ENCODE peak calls at places on chromosomes 13 and 19, in seven cellular contexts. D is tibial artery, B is tibial nerve, S is cardiac muscle cell, R is AG09309, T is fibroblast of villous mesenchyme, A is kidney. N is an unnamed sample.

GRCh38 chr19:15381864-15382263 is 2.3 kb upstream of the AKAP8 start:
- DNase-seq in D (no peak), B (no peak), S (no peak), R (no peak), T (no peak), A (no peak), N (no peak)

GRCh38 chr19:5585461-5586299 is 17.9 kb upstream of the TINCR start:
- DNase-seq in D (no peak), B (no peak), S (peak), R (no peak), T (no peak), A (peak), N (no peak)

GRCh38 chr19:43318796-43319314 is 34.6 kb upstream of the CD177 start:
- DNase-seq in D (no peak), B (no peak), S (no peak), R (peak), T (no peak), A (no peak), N (no peak)

GRCh38 chr13:106143392-106143791 is 392.1 kb downstream of the EFNB2 start:
- DNase-seq in D (no peak), B (no peak), S (no peak), R (no peak), T (peak), A (no peak), N (no peak)

GRCh38 chr19:6415592-6416190 is 8.9 kb downstream of the KHSRP start:
- DNase-seq in D (no peak), B (no peak), S (no peak), R (no peak), T (no peak), A (no peak), N (no peak)

GRCh38 chr19:46791944-46792343 is 3.5 kb upstream of the SLC1A5 start:
- DNase-seq in D (no peak), B (no peak), S (no peak), R (no peak), T (peak), A (no peak), N (no peak)

GRCh38 chr13:27455331-27455855 is 5.0 kb upstream of the MTIF3 start:
- DNase-seq in D (no peak), B (no peak), S (no peak), R (no peak), T (peak), A (no peak), N (no peak)

GRCh38 chr13:113051641-113052040 is 54.0 kb upstream of the F7 start:
- DNase-seq in D (no peak), B (no peak), S (no peak), R (no peak), T (no peak), A (peak), N (no peak)

GRCh38 chr13:31044658-31045620 is 112.5 kb downstream of the TEX26 start:
- DNase-seq in D (no peak), B (no peak), S (no peak), R (no peak), T (no peak), A (no peak), N (no peak)

GRCh38 chr13:24865158-24865557 is 101.2 kb downstream of the RNF17 start:
- DNase-seq in D (no peak), B (no peak), S (no peak), R (no peak), T (peak), A (no peak), N (no peak)

GRCh38 chr13:32629866-32630265 is 43.6 kb downstream of the PDS5B start:
- DNase-seq in D (no peak), B (no peak), S (no peak), R (no peak), T (no peak), A (no peak), N (no peak)

GRCh38 chr13:52711277-52711676 is 28.3 kb downstream of the CNMD start:
- DNase-seq in D (no peak), B (no peak), S (no peak), R (no peak), T (no peak), A (no peak), N (no peak)

GRCh38 chr13:112057736-112058518 is 9.0 kb upstream of the SOX1 start:
- DNase-seq in D (no peak), B (no peak), S (no peak), R (no peak), T (no peak), A (no peak), N (no peak)

GRCh38 chr13:93450226-93450625 is 223.6 kb downstream of the GPC6 start:
- DNase-seq in D (no peak), B (no peak), S (no peak), R (peak), T (peak), A (no peak), N (no peak)

GRCh38 chr13:50909605-50910482 is at the start of gene RNASEH2B:
- DNase-seq in D (peak), B (peak), S (peak), R (no peak), T (peak), A (peak), N (peak)

GRCh38 chr13:50617134-50617721 is 226.3 kb downstream of the DLEU7 start:
- DNase-seq in D (no peak), B (no peak), S (no peak), R (peak), T (peak), A (no peak), N (no peak)

GRCh38 chr19:952680-953500 is 27.1 kb downstream of the ARID3A start:
- DNase-seq in D (no peak), B (no peak), S (no peak), R (no peak), T (peak), A (peak), N (no peak)

GRCh38 chr13:84571264-84571663 is 689.0 kb upstream of the SLITRK1 start:
- DNase-seq in D (no peak), B (no peak), S (no peak), R (no peak), T (no peak), A (no peak), N (no peak)

GRCh38 chr13:110382229-110382628 is 75.1 kb downstream of the COL4A2 start:
- DNase-seq in D (no peak), B (no peak), S (no peak), R (no peak), T (peak), A (no peak), N (no peak)

GRCh38 chr13:105773241-105773640 is 762.2 kb downstream of the EFNB2 start:
- DNase-seq in D (no peak), B (no peak), S (no peak), R (no peak), T (no peak), A (no peak), N (no peak)

GRCh38 chr19:46386151-46386550 is 27.2 kb downstream of the CCDC8 start:
- DNase-seq in D (no peak), B (no peak), S (no peak), R (no peak), T (no peak), A (peak), N (no peak)

GRCh38 chr19:49589391-49589790 is 1.6 kb upstream of the PRR12 start:
- DNase-seq in D (no peak), B (no peak), S (no peak), R (no peak), T (no peak), A (no peak), N (no peak)

GRCh38 chr13:48686810-48687209 is 33.1 kb downstream of the CYSLTR2 start:
- DNase-seq in D (no peak), B (no peak), S (no peak), R (no peak), T (peak), A (no peak), N (no peak)
- H3K4me3 ChIP-seq in D (no peak), B (no peak), S (no peak), R (no peak), T (no peak), A (no peak), N (no peak)

GRCh38 chr19:35156673-35157014 is 2.1 kb downstream of the FXYD5 start:
- DNase-seq in D (no peak), B (no peak), S (no peak), R (no peak), T (no peak), A (no peak), N (no peak)

GRCh38 chr19:35155441-35155840 is 906 bp downstream of the FXYD5 start:
- DNase-seq in D (no peak), B (no peak), S (no peak), R (no peak), T (no peak), A (no peak), N (no peak)

GRCh38 chr19:35153701-35154534 is 617 bp upstream of the FXYD5 start:
- DNase-seq in D (no peak), B (no peak), S (peak), R (no peak), T (peak), A (peak), N (no peak)

GRCh38 chr19:35155981-35156672 is 1.6 kb downstream of the FXYD5 start:
- DNase-seq in D (no peak), B (no peak), S (no peak), R (no peak), T (no peak), A (no peak), N (no peak)

DNA sequence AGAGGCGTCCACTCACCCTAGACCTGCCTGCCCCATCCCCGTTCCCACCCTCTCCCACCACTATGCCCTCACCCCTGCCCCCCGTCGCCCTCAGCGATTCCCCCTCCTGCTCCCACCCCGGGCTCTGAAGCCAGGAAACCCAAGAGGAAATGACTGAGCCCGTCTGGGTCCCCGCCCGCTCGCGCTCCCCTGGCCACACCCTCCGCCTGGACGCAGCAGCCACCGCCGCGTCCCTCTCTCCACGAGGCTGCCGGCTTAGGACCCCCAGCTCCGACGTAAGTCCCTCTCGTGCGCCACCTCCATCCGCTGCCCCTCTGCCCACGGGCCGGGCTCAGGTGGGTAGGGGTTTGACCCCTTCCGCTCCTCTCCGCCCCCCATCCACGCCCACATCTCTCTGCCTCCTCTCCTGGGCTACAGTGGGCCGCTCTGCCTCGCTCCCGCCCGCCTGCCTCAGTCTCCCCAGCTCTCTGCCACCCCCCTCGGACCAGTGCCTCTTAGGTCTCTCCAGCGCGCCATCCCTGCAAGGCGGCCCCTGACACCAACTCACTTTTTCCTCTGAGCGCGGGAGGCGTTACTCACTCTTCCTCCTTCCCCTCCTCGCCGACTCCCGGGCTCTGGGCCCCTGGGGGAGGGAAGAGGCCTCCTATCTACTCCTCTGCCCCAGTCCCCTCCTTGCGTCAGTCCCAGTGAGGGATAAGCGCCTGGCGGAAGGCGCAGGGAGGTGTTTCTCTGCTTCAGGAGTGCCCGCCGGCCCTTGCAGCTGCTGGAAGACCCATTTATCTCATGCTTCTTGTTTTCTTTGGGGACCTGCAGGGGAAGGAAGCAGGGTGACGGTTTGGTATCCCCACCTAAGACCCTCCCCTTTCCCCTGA is at the start of gene FXYD5:
- DNase-seq in D (peak), B (no peak), S (no peak), R (peak), T (peak), A (peak), N (peak)
- TF ChIP-seq CTCF in D (no peak), B (no peak), S (peak), R (no peak), T (peak), A (no peak), N (peak)

DNA sequence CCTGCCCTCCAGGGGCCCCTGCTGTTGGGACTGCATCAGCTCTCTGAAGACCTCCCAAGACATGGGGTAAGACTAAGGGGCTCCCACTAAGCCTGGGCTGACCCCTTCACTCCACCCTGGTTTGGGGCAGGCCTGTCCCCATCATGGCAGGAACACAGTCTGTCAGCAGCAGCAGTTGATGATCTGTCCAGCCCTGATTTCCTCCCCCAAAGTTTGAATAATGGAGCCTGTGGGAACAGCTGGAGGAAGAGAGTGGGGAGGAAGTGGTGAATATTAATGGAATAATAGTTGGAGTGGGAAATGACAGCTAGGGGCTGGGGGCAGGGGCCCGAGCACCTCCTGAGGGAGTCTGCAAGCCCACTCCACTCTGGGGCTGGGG is 1.3 kb upstream of the B3GNT8 start:
- DNase-seq in D (no peak), B (no peak), S (no peak), R (no peak), T (no peak), A (no peak), N (no peak)
- H3K4me3 ChIP-seq in D (peak), B (no peak), S (peak), R (no peak), T (peak), A (no peak), N (peak)

GRCh38 chr13:36850790-36851438 is 31.9 kb downstream of the RFXAP start:
- DNase-seq in D (no peak), B (no peak), S (peak), R (no peak), T (no peak), A (no peak), N (no peak)
- TF ChIP-seq CTCF in D (no peak), B (no peak), S (peak), R (peak), T (peak), A (no peak), N (no peak)

DNA sequence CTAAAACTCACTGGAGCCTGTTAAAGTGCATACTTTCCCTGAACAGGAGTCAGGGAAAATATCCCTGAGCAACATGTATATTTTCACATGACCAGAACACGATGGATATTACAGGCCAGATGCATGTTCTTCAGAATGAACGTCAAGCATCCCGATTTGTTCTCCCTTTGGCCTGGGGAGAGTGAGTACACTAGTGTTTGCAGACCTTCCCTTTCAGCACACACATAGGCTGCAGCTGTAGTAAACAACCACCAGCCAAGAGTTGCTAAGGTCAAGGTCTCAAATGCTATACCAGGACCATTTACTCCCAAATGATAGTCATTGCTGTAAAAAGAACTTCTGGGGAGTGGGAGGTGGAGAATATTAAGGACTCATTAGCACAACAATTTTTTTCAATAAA is 3.0 kb downstream of the KLF12 start:
- DNase-seq in D (no peak), B (no peak), S (no peak), R (no peak), T (no peak), A (no peak), N (no peak)
- H3K4me3 ChIP-seq in D (no peak), B (no peak), S (no peak), R (no peak), T (no peak), A (no peak), N (no peak)

DNA sequence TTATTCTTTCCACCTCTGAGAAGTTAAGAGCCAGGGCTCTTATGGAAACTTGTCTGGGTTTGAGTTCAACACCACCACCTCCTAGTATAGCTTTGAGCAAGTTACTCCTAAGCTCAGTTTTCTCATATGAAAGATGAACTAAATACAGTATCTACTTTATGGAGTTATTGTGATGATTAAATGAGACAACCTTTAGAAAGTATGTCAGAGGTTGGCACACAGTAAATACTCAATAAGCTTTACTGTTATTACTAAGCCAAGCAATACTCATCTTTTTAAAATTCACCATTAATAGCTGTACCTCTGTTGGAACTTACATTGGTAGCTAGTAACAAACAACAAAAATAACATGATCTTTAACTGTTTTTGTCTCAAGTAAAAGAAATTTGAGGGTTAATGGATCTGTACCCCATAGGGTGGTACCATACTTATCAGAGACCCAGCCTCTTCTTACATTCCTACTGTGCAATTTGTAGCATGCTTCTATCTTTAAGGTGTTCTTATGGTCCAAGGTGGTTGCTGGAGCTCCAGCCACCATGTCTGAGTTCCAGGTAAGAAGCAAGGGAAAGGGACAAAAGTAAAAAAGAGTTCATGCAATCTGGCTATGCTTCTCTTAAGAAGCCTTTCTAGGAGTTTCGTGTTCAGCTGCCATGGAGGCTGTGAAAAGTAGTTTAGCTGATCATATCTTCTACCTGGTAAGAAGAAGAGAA is 24.1 kb upstream of the NDFIP2 start:
- DNase-seq in D (no peak), B (no peak), S (no peak), R (no peak), T (no peak), A (no peak), N (no peak)
- TF ChIP-seq CTCF in D (no peak), B (no peak), S (no peak), R (no peak), T (no peak), A (no peak), N (no peak)

DNA sequence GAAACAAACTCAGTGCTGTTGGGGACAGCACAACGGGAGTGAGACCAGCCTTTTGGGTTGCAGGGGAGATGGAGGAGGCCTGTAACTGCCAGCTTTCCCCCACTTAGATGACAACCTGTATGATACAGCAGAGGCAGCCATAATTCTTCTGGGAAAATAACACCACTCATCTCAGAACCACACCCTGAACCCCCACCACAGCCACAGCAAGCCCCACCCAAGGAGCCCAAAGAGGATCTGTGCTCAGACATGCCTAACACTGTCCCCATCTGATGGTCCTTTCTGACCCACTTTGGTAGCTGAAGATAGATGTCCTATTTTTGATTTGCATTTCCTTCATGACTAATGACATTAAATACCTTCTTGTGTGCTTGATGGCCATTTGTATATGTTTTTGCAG is 15.4 kb downstream of the LGALS13 start:
- DNase-seq in D (no peak), B (no peak), S (no peak), R (no peak), T (no peak), A (no peak), N (no peak)
- H3K4me3 ChIP-seq in D (no peak), B (no peak), S (no peak), R (no peak), T (no peak), A (no peak), N (no peak)

GRCh38 chr13:100880166-100880565 is 205.6 kb upstream of the TMTC4 start:
- DNase-seq in D (no peak), B (no peak), S (no peak), R (no peak), T (peak), A (no peak), N (no peak)

GRCh38 chr13:100887729-100888151 is 213.1 kb upstream of the TMTC4 start:
- DNase-seq in D (no peak), B (no peak), S (peak), R (peak), T (peak), A (no peak), N (no peak)

GRCh38 chr13:100881291-100881864 is 206.8 kb upstream of the TMTC4 start:
- DNase-seq in D (no peak), B (no peak), S (no peak), R (no peak), T (peak), A (no peak), N (no peak)

GRCh38 chr13:100879255-100879654 is 204.7 kb upstream of the TMTC4 start:
- DNase-seq in D (no peak), B (no peak), S (no peak), R (no peak), T (no peak), A (no peak), N (no peak)

DNA sequence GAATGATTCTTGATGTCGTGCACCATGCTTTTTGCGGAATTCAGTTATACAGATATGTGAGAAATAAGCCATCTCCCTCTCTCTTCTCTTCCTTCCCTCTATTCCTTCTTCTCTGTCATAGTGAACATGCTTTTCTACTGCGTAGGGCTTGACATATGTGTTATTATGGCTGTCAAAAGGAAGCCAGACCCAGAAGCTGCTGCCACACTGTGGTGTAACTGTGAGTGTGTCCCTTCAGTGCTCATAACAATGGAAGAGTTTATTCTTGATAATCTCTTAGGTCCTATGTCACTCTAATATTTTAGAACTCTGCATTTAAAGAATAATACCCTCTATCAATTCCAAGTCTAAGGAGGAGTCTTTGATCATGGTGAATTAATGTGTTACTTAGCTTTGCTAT is 208.9 kb upstream of the TMTC4 start:
- DNase-seq in D (no peak), B (no peak), S (no peak), R (no peak), T (no peak), A (no peak), N (no peak)
- TF ChIP-seq CTCF in D (no peak), B (no peak), S (no peak), R (no peak), T (no peak), A (no peak), N (no peak)

N was measured in uterus.